ENCODE peak calls at places on chromosomes 7 and 10, in ten cellular contexts. R is transverse colon; I is thoracic aorta; E is body of pancreas; P is H1; N is IMR-90; X is pancreas; Q is CD8-positive, alpha-beta memory T cell; V is CD8-positive, alpha-beta T cell; D is MM.1S. K is an unnamed sample.
A peak's percentile ranks its signal among the peaks of the same experiment; 100 is the strongest.

GRCh38 chr7:100483101-100483727 is 513 bp upstream of the NYAP1 start:
- DNase-seq in Q (peak; percentile 79), R (peak; percentile 80), X (no peak), I (no peak), E (peak; percentile 63), N (peak; percentile 16), P (no peak), V (peak; percentile 69), D (peak; percentile 54), K (peak; percentile 60)

GRCh38 chr10:126060232-126060935 is 164.0 kb downstream of the FANK1 start:
- DNase-seq in I (no peak), X (no peak), N (peak; percentile 79), D (no peak), V (no peak), Q (no peak), R (no peak), E (no peak), P (no peak), K (no peak)

GRCh38 chr10:70571236-70571635 is 31.3 kb downstream of the PRF1 start:
- DNase-seq in N (no peak), P (no peak), V (no peak), R (no peak), D (no peak), E (no peak), Q (no peak), I (no peak), X (no peak), K (no peak)

GRCh38 chr10:784377-784758 is 94.9 kb upstream of the DIP2C start:
- DNase-seq in E (peak; percentile 46), N (no peak), Q (no peak), X (no peak), I (no peak), D (no peak), V (no peak), R (peak; percentile 11), P (no peak), K (no peak)

GRCh38 chr7:21507627-21508343 is 35.1 kb upstream of the DNAH11 start:
- DNase-seq in D (peak; percentile 29), Q (peak; percentile 15), N (peak; percentile 42), I (no peak), V (no peak), E (peak; percentile 51), R (peak; percentile 55), P (peak; percentile 10), X (peak; percentile 29), K (peak; percentile 61)

GRCh38 chr7:1385086-1385808 is 74.0 kb downstream of the MICALL2 start:
- DNase-seq in P (no peak), R (no peak), N (no peak), Q (no peak), E (no peak), X (no peak), V (no peak), I (no peak), D (no peak), K (no peak)

GRCh38 chr7:130324270-130324669 is 20.3 kb upstream of the CPA5 start:
- DNase-seq in V (no peak), R (no peak), E (no peak), N (no peak), D (no peak), Q (no peak), P (no peak), I (no peak), X (no peak), K (no peak)

GRCh38 chr10:113680172-113681111 is 730 bp downstream of the CASP7 start:
- DNase-seq in P (no peak), X (peak; percentile 45), Q (peak; percentile 14), E (peak; percentile 48), N (peak; percentile 73), V (no peak), D (peak; percentile 58), I (peak; percentile 10), R (peak; percentile 67), K (peak; percentile 86)

GRCh38 chr10:50381637-50382036 is 130.3 kb upstream of the ASAH2 start:
- DNase-seq in E (no peak), V (no peak), R (no peak), P (no peak), D (no peak), I (no peak), N (no peak), Q (no peak), X (no peak), K (no peak)

GRCh38 chr10:50382576-50383023 is 131.3 kb upstream of the ASAH2 start:
- DNase-seq in Q (no peak), N (no peak), D (no peak), I (no peak), X (no peak), R (no peak), P (no peak), V (no peak), E (no peak), K (peak; percentile 51)

GRCh38 chr10:50384839-50385238 is 133.5 kb upstream of the ASAH2 start:
- DNase-seq in R (no peak), X (no peak), P (no peak), E (no peak), Q (no peak), D (no peak), V (no peak), N (no peak), I (no peak), K (no peak)

GRCh38 chr10:50385610-50386009 is 134.3 kb upstream of the ASAH2 start:
- DNase-seq in V (no peak), E (no peak), X (no peak), I (no peak), Q (no peak), D (no peak), R (no peak), P (no peak), N (no peak), K (no peak)

GRCh38 chr10:50384238-50384637 is 132.9 kb upstream of the ASAH2 start:
- DNase-seq in X (no peak), R (no peak), P (no peak), V (no peak), Q (no peak), E (no peak), I (no peak), D (no peak), N (no peak), K (no peak)
- H3K4me3 ChIP-seq in X (no peak overlapping the region), R (no peak overlapping the region), P (no peak overlapping the region), V (no peak overlapping the region), Q (no peak overlapping the region), E (no peak overlapping the region), I (no peak overlapping the region), D (no peak overlapping the region), N (no peak overlapping the region), K (no peak overlapping the region)

DNA sequence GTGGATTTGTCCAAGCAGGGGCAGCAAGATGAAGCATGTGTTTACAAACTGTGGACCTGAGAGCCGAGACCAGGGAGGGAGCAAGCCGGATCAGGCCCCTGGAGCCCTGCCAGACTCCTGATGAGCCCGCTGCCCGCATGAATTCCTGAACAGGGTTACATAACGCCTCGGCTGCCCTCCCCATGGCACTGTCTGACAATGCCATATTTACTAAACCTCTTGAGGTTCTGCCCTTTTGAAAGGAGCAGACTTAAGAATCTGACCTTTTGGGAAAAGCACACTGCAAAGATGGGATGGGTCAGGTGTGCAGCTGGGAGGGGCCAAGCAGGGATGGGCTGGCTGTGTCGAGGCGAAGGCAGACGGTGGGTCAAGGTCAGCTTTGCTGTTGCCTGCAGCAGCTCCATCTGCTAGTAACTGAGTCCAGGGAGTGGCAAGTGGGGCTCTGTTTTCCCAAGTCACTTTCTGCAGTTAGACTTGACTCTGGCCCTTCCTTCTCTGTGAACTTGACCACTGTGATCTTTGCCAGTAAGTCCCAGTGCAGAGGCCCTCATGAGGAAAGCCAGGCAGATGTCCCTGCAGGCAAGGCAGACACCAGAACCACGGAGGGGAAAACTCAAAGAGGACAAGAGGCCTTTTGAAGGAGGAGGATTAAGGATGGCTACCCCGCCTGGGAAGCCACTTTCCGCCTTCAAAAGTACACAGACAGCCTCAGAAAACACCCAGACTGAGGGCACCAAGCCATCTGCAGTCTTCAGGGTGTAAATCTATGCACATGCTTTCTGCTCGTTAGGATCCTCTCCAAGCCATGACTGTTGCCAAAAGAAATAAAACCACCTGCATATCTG is 175.8 kb downstream of the TNS3 start:
- DNase-seq in Q (no peak), N (peak; percentile 41), D (no peak), P (no peak), I (no peak), R (peak; percentile 73), V (no peak), E (peak; percentile 91), X (peak; percentile 74), K (peak; percentile 75)
- H3K4me1 ChIP-seq in Q (no peaks in the 10 kb centered on the region), N (peaks cover 21% of the 10 kb centered on the region), D (no peaks in the 10 kb centered on the region), P (peaks cover 10% of the 10 kb centered on the region), I (peaks cover 14% of the 10 kb centered on the region), R (peaks cover 29% of the 10 kb centered on the region), V (peaks cover 10% of the 10 kb centered on the region), E (peaks cover 50% of the 10 kb centered on the region), X (peaks cover 25% of the 10 kb centered on the region), K (peaks cover 13% of the 10 kb centered on the region)

GRCh38 chr10:100742067-100742771 is 3.2 kb upstream of the PAX2 start:
- DNase-seq in R (no peak), Q (no peak), I (no peak), D (no peak), N (no peak), E (no peak), V (no peak), P (no peak), X (no peak), K (no peak)
- H3K4me3 ChIP-seq in R (no peak overlapping the region), Q (no peak overlapping the region), I (peak overlapping the region; percentile 11), D (no peak overlapping the region), N (no peak overlapping the region), E (no peak overlapping the region), V (no peak overlapping the region), P (no peak overlapping the region), X (no peak overlapping the region), K (no peak overlapping the region)

DNA sequence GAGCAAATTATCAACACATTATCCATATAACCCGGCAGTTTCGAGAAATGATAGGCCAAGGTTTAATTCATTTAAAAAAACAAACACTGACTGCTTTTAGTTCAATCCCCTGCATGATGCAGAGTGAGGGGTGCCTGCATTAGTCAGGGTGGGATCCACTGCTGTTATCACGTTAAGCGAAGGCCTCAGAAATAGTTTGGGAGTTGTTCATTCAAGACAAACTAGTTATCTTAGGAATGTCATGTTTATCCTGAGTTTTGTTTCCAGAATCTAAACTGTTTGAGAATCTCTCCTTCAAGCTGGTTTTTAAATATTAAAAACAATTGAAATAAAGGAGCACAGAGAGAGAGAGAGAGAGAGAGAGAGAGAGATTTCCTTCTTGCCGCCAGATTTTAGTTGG is 36.6 kb upstream of the PFKP start:
- DNase-seq in V (no peak), X (no peak), D (no peak), E (no peak), I (no peak), R (no peak), Q (no peak), N (peak; percentile 69), P (no peak), K (no peak)
- H3K4me1 ChIP-seq in V (no peaks in the 10 kb centered on the region), X (no peaks in the 10 kb centered on the region), D (no peaks in the 10 kb centered on the region), E (no peaks in the 10 kb centered on the region), I (no peaks in the 10 kb centered on the region), R (no peaks in the 10 kb centered on the region), Q (no peaks in the 10 kb centered on the region), N (peaks cover 1% of the 10 kb centered on the region), P (no peaks in the 10 kb centered on the region), K (no peaks in the 10 kb centered on the region)

K was measured in small intestine.